ENCODE peak calls at places on chromosomes 5 and 9, in four cellular contexts. L is GM10248, A is sciatic nerve, J is amygdala. T is an unnamed sample.

GRCh38 chr9:70195456-70195855 is 63.3 kb upstream of the SMC5 start:
- DNase-seq in L (no peak), A (no peak), J (no peak), T (no peak)

GRCh38 chr5:177113566-177114424 is 19.8 kb upstream of the NSD1 start:
- DNase-seq in L (peak; percentile 91), A (peak; percentile 88), J (peak; percentile 46), T (peak; percentile 94)

GRCh38 chr5:8458038-8458383 is 589.1 kb downstream of the MTRR start:
- DNase-seq in L (no peak), A (no peak), J (peak; percentile 31), T (peak; percentile 10)

GRCh38 chr9:14226855-14227532 is 86.9 kb downstream of the NFIB start:
- DNase-seq in L (no peak), A (no peak), J (no peak), T (no peak)

GRCh38 chr9:31745468-31745867 is 639.0 kb upstream of the ACO1 start:
- DNase-seq in L (no peak), A (no peak), J (no peak), T (no peak)

GRCh38 chr5:120432861-120433260 is 31.2 kb upstream of the PRR16 start:
- DNase-seq in L (no peak), A (no peak), J (no peak), T (no peak)

GRCh38 chr5:181042036-181042435 is 2.0 kb downstream of the BTNL9 start:
- DNase-seq in L (no peak), A (no peak), J (no peak), T (no peak)

GRCh38 chr5:130282044-130282443 is 377.8 kb downstream of the CHSY3 start:
- DNase-seq in L (no peak), A (no peak), J (no peak), T (no peak)

GRCh38 chr9:133705576-133705975 is 32.6 kb downstream of the SARDH start:
- DNase-seq in L (no peak), A (no peak), J (no peak), T (no peak)

GRCh38 chr5:1005362-1005851 is 3.2 kb upstream of the NKD2 start:
- DNase-seq in L (no peak), A (peak; percentile 58), J (no peak), T (no peak)

GRCh38 chr5:60514152-60514551 is 185.8 kb downstream of the DEPDC1B start:
- DNase-seq in L (no peak), A (no peak), J (no peak), T (no peak)

GRCh38 chr5:39340486-39340885 is 23.8 kb downstream of the C9 start:
- DNase-seq in L (no peak), A (no peak), J (no peak), T (no peak)

GRCh38 chr5:147554285-147554817 is 44.5 kb upstream of the DPYSL3 start:
- DNase-seq in L (no peak), A (no peak), J (no peak), T (no peak)

GRCh38 chr5:168494057-168494555 is 7.8 kb downstream of the RARS1 start:
- DNase-seq in L (no peak), A (no peak), J (no peak), T (no peak)

GRCh38 chr5:77945874-77946273 is 169.7 kb upstream of the TBCA start:
- DNase-seq in L (no peak), A (no peak), J (peak; percentile 10), T (no peak)

GRCh38 chr5:32195265-32195664 is 21.1 kb upstream of the GOLPH3 start:
- DNase-seq in L (no peak), A (no peak), J (no peak), T (no peak)

GRCh38 chr5:176547811-176548210 is 1.3 kb upstream of the CDHR2 start:
- DNase-seq in L (no peak), A (no peak), J (no peak), T (no peak)

GRCh38 chr9:89363921-89364663 is 45.8 kb downstream of the SECISBP2 start:
- DNase-seq in L (no peak), A (peak; percentile 39), J (no peak), T (no peak)

GRCh38 chr9:68780735-68781134 is 75.7 kb downstream of the PIP5K1B start:
- DNase-seq in L (no peak), A (no peak), J (no peak), T (no peak)

GRCh38 chr5:62376064-62376463 is 27.6 kb downstream of the DIMT1 start:
- DNase-seq in L (no peak), A (no peak), J (no peak), T (no peak)

GRCh38 chr9:70641631-70642030 is 227.2 kb upstream of the KLF9 start:
- DNase-seq in L (no peak), A (no peak), J (no peak), T (no peak)

GRCh38 chr9:26744362-26744965 is 148.1 kb downstream of the CAAP1 start:
- DNase-seq in L (peak; percentile 8), A (no peak), J (no peak), T (peak; percentile 8)

GRCh38 chr5:128630078-128630575 is 92.1 kb upstream of the FBN2 start:
- DNase-seq in L (no peak), A (no peak), J (no peak), T (no peak)

GRCh38 chr5:142697846-142698245 is 12.0 kb upstream of the FGF1 start:
- DNase-seq in L (no peak), A (peak; percentile 75), J (no peak), T (no peak)

GRCh38 chr9:96150324-96151023 is 151.5 kb downstream of the HSD17B3 start:
- DNase-seq in L (peak; percentile 43), A (peak; percentile 40), J (no peak), T (peak; percentile 35)

GRCh38 chr9:130239741-130240241 is 25.8 kb upstream of the HMCN2 start:
- DNase-seq in L (peak; percentile 60), A (no peak), J (no peak), T (peak; percentile 61)

GRCh38 chr9:2824564-2824963 is 19.3 kb downstream of the PUM3 start:
- DNase-seq in L (no peak), A (no peak), J (no peak), T (no peak)

GRCh38 chr5:171707441-171707790 is 78.2 kb upstream of the SMIM23 start:
- DNase-seq in L (no peak), A (no peak), J (no peak), T (no peak)

GRCh38 chr9:13264788-13265187 is 14.7 kb downstream of the MPDZ start:
- DNase-seq in L (no peak), A (no peak), J (no peak), T (no peak)

GRCh38 chr5:138468133-138468965 is 3.1 kb downstream of the EGR1 start:
- DNase-seq in L (no peak), A (no peak), J (no peak), T (no peak)

GRCh38 chr9:111483419-111483861 is 743 bp downstream of the ECPAS start:
- DNase-seq in L (peak; percentile 72), A (peak; percentile 69), J (peak; percentile 45), T (peak; percentile 88)

GRCh38 chr9:135707449-135708138 is 5.6 kb downstream of the KCNT1 start:
- DNase-seq in L (no peak), A (no peak), J (no peak), T (no peak)

GRCh38 chr9:128152133-128152780 is 3.0 kb downstream of the LCN2 start:
- DNase-seq in L (no peak), A (no peak), J (no peak), T (no peak)

GRCh38 chr9:16192403-16193017 is 639.7 kb downstream of the CCDC171 start:
- DNase-seq in L (no peak), A (no peak), J (no peak), T (no peak)

GRCh38 chr9:137764171-137764671 is 113.4 kb upstream of the CACNA1B start:
- DNase-seq in L (no peak), A (no peak), J (peak; percentile 21), T (no peak)

T was measured in GM20000.